ENCODE peak calls at places on chromosomes 16 and 17, in six cellular contexts. E, B, N, G, X and V are unnamed samples.

GRCh38 chr17:76438906-76439305 is 14.0 kb downstream of the UBE2O start:
- DNase-seq in N (no peak), B (no peak), E (no peak), X (no peak), G (no peak), V (no peak)

GRCh38 chr16:86783626-86784266 is 205.4 kb downstream of the FOXL1 start:
- DNase-seq in N (no peak), B (no peak), X (no peak), E (no peak), G (no peak), V (no peak)

GRCh38 chr16:82011199-82011641 is at the start of gene SDR42E1:
- DNase-seq in N (no peak), B (peak), X (peak), G (peak), E (peak), V (peak)

GRCh38 chr16:194516-194915 is 14.3 kb downstream of the HBQ1 start:
- DNase-seq in G (no peak), E (no peak), N (no peak), X (no peak), B (no peak), V (no peak)

GRCh38 chr17:50349241-50349595 is 3.3 kb downstream of the XYLT2 start:
- DNase-seq in N (no peak), E (no peak), G (no peak), X (no peak), B (no peak), V (no peak)

GRCh38 chr16:9048302-9048700 is 43.1 kb upstream of the HAPSTR1 start:
- DNase-seq in E (no peak), X (no peak), B (no peak), G (no peak), N (no peak), V (no peak)

GRCh38 chr17:49260011-49260921 is 29.7 kb upstream of the PHOSPHO1 start:
- DNase-seq in G (peak), X (peak), E (peak), N (no peak), B (no peak), V (no peak)

GRCh38 chr17:71107136-71107535 is 937.8 kb downstream of the KCNJ2 start:
- DNase-seq in X (no peak), N (no peak), E (no peak), B (no peak), G (no peak), V (no peak)

GRCh38 chr16:53053967-53054669 is 673 bp upstream of the CHD9 start:
- DNase-seq in B (no peak), G (no peak), N (no peak), X (peak), E (no peak), V (no peak)

GRCh38 chr17:38583833-38584349 is 21.9 kb downstream of the SRCIN1 start:
- DNase-seq in N (no peak), G (no peak), X (no peak), B (no peak), E (no peak), V (no peak)

GRCh38 chr16:57667069-57667525 is 1.0 kb upstream of the ADGRG3 start:
- DNase-seq in N (no peak), B (no peak), G (no peak), E (no peak), X (no peak), V (no peak)

GRCh38 chr16:2196162-2196980 is at the start of gene CASKIN1:
- DNase-seq in G (no peak), X (peak), B (no peak), N (no peak), E (no peak), V (no peak)

GRCh38 chr17:75067856-75068255 is 19.9 kb upstream of the SLC16A5 start:
- DNase-seq in G (no peak), N (no peak), B (no peak), E (no peak), X (no peak), V (no peak)

GRCh38 chr17:3792481-3792880 is 8.5 kb downstream of the ITGAE start:
- DNase-seq in X (no peak), B (no peak), G (no peak), N (peak), E (no peak), V (no peak)

GRCh38 chr16:72203401-72203800 is 31.4 kb upstream of the PMFBP1 start:
- DNase-seq in X (no peak), G (no peak), E (no peak), B (no peak), N (no peak), V (no peak)

GRCh38 chr16:30369938-30370443 is 303 bp downstream of the TBC1D10B start:
- DNase-seq in E (no peak), G (no peak), B (no peak), N (no peak), X (no peak), V (no peak)

GRCh38 chr16:74847202-74847601 is 72.6 kb upstream of the FA2H start:
- DNase-seq in E (no peak), G (no peak), N (no peak), B (peak), X (no peak), V (no peak)

GRCh38 chr17:35069311-35069710 is 5.8 kb upstream of the RFFL start:
- DNase-seq in B (no peak), G (no peak), N (no peak), X (no peak), E (no peak), V (no peak)

GRCh38 chr17:48113201-48113676 is 5.7 kb downstream of the SNX11 start:
- DNase-seq in E (no peak), X (no peak), G (no peak), N (no peak), B (no peak), V (no peak)

GRCh38 chr17:59406808-59407381 is 75.4 kb downstream of the YPEL2 start:
- DNase-seq in G (no peak), E (no peak), B (peak), N (no peak), X (peak), V (no peak)

GRCh38 chr17:61201211-61201610 is 198.4 kb upstream of the TBX2 start:
- DNase-seq in G (no peak), B (no peak), N (no peak), E (no peak), X (no peak), V (no peak)

GRCh38 chr16:25707982-25708583 is 16.3 kb downstream of the HS3ST4 start:
- DNase-seq in N (no peak), G (no peak), X (peak), E (no peak), B (no peak), V (no peak)

GRCh38 chr17:263773-264172 is 82.3 kb upstream of the DOC2B start:
- DNase-seq in N (no peak), B (no peak), X (no peak), E (no peak), G (no peak), V (no peak)